ENCODE peak calls at places on chromosome 10, in ten cellular contexts. F, Y, B, E, W, A, D, X, U and J are unnamed samples.
A peak's percentile ranks its signal among the peaks of the same experiment; 100 is the strongest.

GRCh38 chr10:31660301-31660700 is 268.3 kb downstream of the ARHGAP12 start:
- DNase-seq in F (no peak), Y (no peak), B (no peak), E (no peak), W (no peak), A (no peak), D (no peak), X (no peak), U (no peak), J (no peak)

GRCh38 chr10:22230331-22230833 is 12.6 kb upstream of the EBLN1 start:
- DNase-seq in F (no peak), Y (peak; percentile 78), B (no peak), E (peak; percentile 11), W (no peak), A (peak; percentile 66), D (peak; percentile 54), X (peak; percentile 57), U (no peak), J (peak; percentile 65)

GRCh38 chr10:124223001-124223710 is 129.8 kb upstream of the CHST15 start:
- DNase-seq in F (no peak), Y (no peak), B (no peak), E (no peak), W (no peak), A (no peak), D (no peak), X (no peak), U (no peak), J (no peak)

GRCh38 chr10:93363891-93364648 is 118.1 kb downstream of the MYOF start:
- DNase-seq in F (peak; percentile 78), Y (no peak), B (no peak), E (no peak), W (no peak), A (no peak), D (no peak), X (no peak), U (no peak), J (no peak)

GRCh38 chr10:110681023-110681681 is 37.0 kb downstream of the RBM20 start:
- DNase-seq in F (peak; percentile 46), Y (peak; percentile 83), B (no peak), E (no peak), W (no peak), A (peak; percentile 57), D (peak; percentile 12), X (peak; percentile 34), U (peak; percentile 14), J (no peak)

GRCh38 chr10:119288574-119289001 is 81.2 kb downstream of the GRK5 start:
- DNase-seq in F (no peak), Y (no peak), B (no peak), E (no peak), W (no peak), A (no peak), D (no peak), X (no peak), U (no peak), J (no peak)

GRCh38 chr10:43069597-43069996 is 7.3 kb upstream of the RET start:
- DNase-seq in F (peak; percentile 15), Y (no peak), B (no peak), E (no peak), W (no peak), A (no peak), D (no peak), X (no peak), U (no peak), J (no peak)

GRCh38 chr10:95445837-95446347 is 115.3 kb downstream of the SORBS1 start:
- DNase-seq in F (no peak), Y (peak; percentile 49), B (no peak), E (no peak), W (no peak), A (peak; percentile 84), D (peak; percentile 6), X (peak; percentile 77), U (peak; percentile 5), J (peak; percentile 76)

GRCh38 chr10:102283488-102283887 is 38.2 kb downstream of the GBF1 start:
- DNase-seq in F (no peak), Y (no peak), B (no peak), E (no peak), W (no peak), A (no peak), D (no peak), X (no peak), U (no peak), J (no peak)

GRCh38 chr10:84352251-84352842 is 24.0 kb downstream of the CCSER2 start:
- DNase-seq in F (no peak), Y (no peak), B (peak; percentile 55), E (no peak), W (peak; percentile 23), A (peak; percentile 85), D (peak; percentile 61), X (peak; percentile 48), U (peak; percentile 55), J (peak; percentile 73)

GRCh38 chr10:97842658-97843295 is 6.9 kb upstream of the GOLGA7B start:
- DNase-seq in F (no peak), Y (no peak), B (no peak), E (no peak), W (no peak), A (no peak), D (no peak), X (no peak), U (no peak), J (peak; percentile 10)

GRCh38 chr10:33746176-33746575 is 411.7 kb upstream of the NRP1 start:
- DNase-seq in F (no peak), Y (no peak), B (no peak), E (no peak), W (no peak), A (no peak), D (no peak), X (no peak), U (no peak), J (no peak)

GRCh38 chr10:37975407-37975991 is 948 bp downstream of the ZNF25 start:
- DNase-seq in F (no peak), Y (peak; percentile 10), B (no peak), E (no peak), W (peak; percentile 6), A (peak; percentile 11), D (peak; percentile 27), X (peak; percentile 39), U (no peak), J (no peak)

GRCh38 chr10:47319798-47320197 is 2.5 kb upstream of the GDF2 start:
- DNase-seq in F (no peak), Y (no peak), B (no peak), E (no peak), W (no peak), A (no peak), D (no peak), X (no peak), U (no peak), J (no peak)

GRCh38 chr10:20004087-20004523 is 187.9 kb downstream of the PLXDC2 start:
- DNase-seq in F (peak; percentile 78), Y (no peak), B (no peak), E (no peak), W (no peak), A (no peak), D (no peak), X (no peak), U (no peak), J (no peak)

GRCh38 chr10:34145751-34146150 is 669.3 kb downstream of the PARD3 start:
- DNase-seq in F (no peak), Y (no peak), B (no peak), E (no peak), W (no peak), A (peak; percentile 61), D (no peak), X (peak; percentile 53), U (no peak), J (no peak)

GRCh38 chr10:22427101-22427500 is 81.8 kb downstream of the SPAG6 start:
- DNase-seq in F (no peak), Y (no peak), B (no peak), E (no peak), W (no peak), A (no peak), D (no peak), X (peak; percentile 78), U (no peak), J (peak; percentile 7)

GRCh38 chr10:6580279-6581029 is 378 bp upstream of the PRKCQ start:
- DNase-seq in F (peak; percentile 77), Y (peak; percentile 8), B (peak; percentile 82), E (peak; percentile 40), W (peak; percentile 50), A (peak; percentile 74), D (peak; percentile 87), X (peak; percentile 22), U (peak; percentile 84), J (peak; percentile 16)

GRCh38 chr10:122140941-122141623 is 130.0 kb upstream of the BTBD16 start:
- DNase-seq in F (peak; percentile 95), Y (peak; percentile 80), B (no peak), E (no peak), W (peak; percentile 29), A (peak; percentile 97), D (no peak), X (peak; percentile 94), U (no peak), J (no peak)

GRCh38 chr10:11388996-11389395 is 222.5 kb downstream of the USP6NL start:
- DNase-seq in F (no peak), Y (no peak), B (no peak), E (no peak), W (no peak), A (no peak), D (no peak), X (no peak), U (no peak), J (no peak)

GRCh38 chr10:11647676-11648075 is 36.2 kb upstream of the USP6NL start:
- DNase-seq in F (no peak), Y (no peak), B (no peak), E (no peak), W (no peak), A (peak; percentile 84), D (no peak), X (no peak), U (no peak), J (peak; percentile 61)

GRCh38 chr10:125707852-125708468 is 11.5 kb upstream of the EDRF1 start:
- DNase-seq in F (no peak), Y (no peak), B (no peak), E (no peak), W (no peak), A (peak; percentile 37), D (no peak), X (peak; percentile 35), U (no peak), J (peak; percentile 7)

GRCh38 chr10:3172081-3172445 is 519 bp downstream of the PITRM1 start:
- DNase-seq in F (no peak), Y (no peak), B (peak; percentile 60), E (no peak), W (no peak), A (peak; percentile 73), D (no peak), X (peak; percentile 71), U (peak; percentile 21), J (peak; percentile 51)

GRCh38 chr10:47361293-47361692 is 13.1 kb downstream of the RBP3 start:
- DNase-seq in F (no peak), Y (no peak), B (no peak), E (peak; percentile 20), W (no peak), A (peak; percentile 67), D (no peak), X (peak; percentile 8), U (peak; percentile 28), J (peak; percentile 51)

GRCh38 chr10:70513848-70514309 is 35.3 kb downstream of the PALD1 start:
- DNase-seq in F (no peak), Y (no peak), B (no peak), E (no peak), W (no peak), A (no peak), D (no peak), X (no peak), U (peak; percentile 11), J (no peak)

GRCh38 chr10:43256531-43257209 is 10.2 kb downstream of the RASGEF1A start:
- DNase-seq in F (no peak), Y (no peak), B (no peak), E (no peak), W (no peak), A (no peak), D (no peak), X (no peak), U (no peak), J (no peak)

GRCh38 chr10:33799281-33799943 is 464.9 kb upstream of the NRP1 start:
- DNase-seq in F (no peak), Y (no peak), B (no peak), E (no peak), W (no peak), A (no peak), D (no peak), X (no peak), U (no peak), J (no peak)

GRCh38 chr10:113583561-113583960 is 30.7 kb downstream of the HABP2 start:
- DNase-seq in F (no peak), Y (peak; percentile 54), B (no peak), E (no peak), W (no peak), A (no peak), D (no peak), X (no peak), U (no peak), J (no peak)